ENCODE peak calls at places on chromosomes 13 and 19, in five cellular contexts. N is AG04450, B is PC-3, A is fibroblast of lung, L is brain microvascular endothelial cell. F is an unnamed sample.

GRCh38 chr19:46678110-46678732 is 17.2 kb upstream of the DACT3 start:
- DNase-seq in N (no peak), A (no peak), B (peak; percentile 7), L (no peak), F (peak; percentile 95)

GRCh38 chr13:30585748-30586262 is 31.9 kb upstream of the USPL1 start:
- DNase-seq in N (peak; percentile 55), A (peak; percentile 92), L (peak; percentile 72), B (peak; percentile 89), F (no peak)

GRCh38 chr13:94327318-94327717 is 152.2 kb downstream of the DCT start:
- DNase-seq in L (no peak), N (no peak), A (peak; percentile 65), B (no peak), F (no peak)

GRCh38 chr19:45597425-45598111 is 4.4 kb downstream of the GPR4 start:
- DNase-seq in A (no peak), B (no peak), N (no peak), L (no peak), F (peak; percentile 60)

GRCh38 chr19:798415-799075 is 1.3 kb downstream of the PTBP1 start:
- DNase-seq in N (no peak), A (no peak), B (no peak), L (no peak), F (peak; percentile 57)

GRCh38 chr19:14577885-14578427 is 4.9 kb upstream of the CLEC17A start:
- DNase-seq in A (no peak), L (no peak), N (no peak), B (peak; percentile 17), F (peak; percentile 72)

GRCh38 chr19:33953023-33953422 is 156.4 kb downstream of the KCTD15 start:
- DNase-seq in L (no peak), B (no peak), N (no peak), A (no peak), F (peak; percentile 18)

GRCh38 chr13:21309542-21310172 is 133.2 kb downstream of the MRPL57 start:
- DNase-seq in N (no peak), A (no peak), B (no peak), L (no peak), F (no peak)

GRCh38 chr13:90553167-90553566 is 794.3 kb upstream of the MIR17HG start:
- DNase-seq in L (no peak), B (no peak), N (no peak), A (no peak), F (no peak)

GRCh38 chr19:57434386-57435061 is 601 bp upstream of the ZNF749 start:
- DNase-seq in A (no peak), B (no peak), N (no peak), L (no peak), F (peak; percentile 59)

GRCh38 chr19:53812335-53812734 is 11.8 kb downstream of the NLRP12 start:
- DNase-seq in A (no peak), L (no peak), B (peak; percentile 24), N (no peak), F (peak; percentile 70)

GRCh38 chr13:86960876-86961275 is 710.3 kb upstream of the SLITRK5 start:
- DNase-seq in A (peak; percentile 53), N (no peak), B (peak; percentile 58), L (no peak), F (no peak)

GRCh38 chr13:46386996-46387851 is at the start of gene RUBCNL:
- DNase-seq in N (no peak), A (peak; percentile 30), B (peak; percentile 63), L (peak; percentile 9), F (peak; percentile 85)

GRCh38 chr13:106297283-106297682 is 238.2 kb downstream of the EFNB2 start:
- DNase-seq in L (no peak), A (no peak), B (no peak), N (no peak), F (no peak)

GRCh38 chr19:10808937-10809655 is 26.9 kb downstream of the TMED1 start:
- DNase-seq in L (peak; percentile 54), B (peak; percentile 54), A (peak; percentile 56), N (no peak), F (no peak)

GRCh38 chr13:49630580-49630979 is 2.3 kb downstream of the ARL11 start:
- DNase-seq in L (no peak), N (no peak), A (no peak), B (no peak), F (no peak)

GRCh38 chr19:54231077-54231931 is 8.5 kb upstream of the LILRB3 start:
- DNase-seq in A (peak; percentile 55), N (peak; percentile 38), L (peak; percentile 69), B (peak; percentile 93), F (peak; percentile 99)

DNA sequence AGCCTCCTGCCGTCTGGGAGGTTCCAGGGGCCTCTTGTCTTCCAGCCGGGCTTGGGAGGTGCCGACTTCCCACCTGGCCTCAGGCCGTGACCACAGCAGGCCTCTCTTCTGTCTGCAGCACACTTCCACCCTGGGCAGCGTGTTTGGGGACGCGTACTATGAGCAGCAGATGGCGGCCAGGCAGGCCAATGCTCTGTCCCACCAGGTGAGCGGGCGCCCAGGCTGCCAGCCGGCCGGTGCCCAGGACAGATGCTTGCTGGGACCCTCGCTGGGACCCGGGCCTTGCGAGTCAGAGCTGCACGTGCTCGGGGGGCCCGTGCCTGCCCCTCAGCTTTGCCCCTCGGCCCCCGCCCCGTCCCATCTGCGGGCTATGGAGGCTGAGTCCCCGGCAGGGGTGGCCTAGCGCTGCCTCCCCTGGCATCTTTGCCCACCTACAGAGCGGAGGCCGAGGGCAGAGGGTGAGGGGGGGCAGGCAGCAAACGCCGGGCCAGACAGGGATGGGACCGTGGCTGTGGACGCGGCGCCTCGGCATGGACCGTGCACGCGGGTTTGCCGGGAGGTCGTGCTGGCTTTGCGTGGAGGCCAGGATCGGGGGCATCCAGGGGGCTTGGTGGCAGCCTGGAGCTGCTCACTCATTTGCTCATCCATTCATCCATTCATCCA is 16.2 kb downstream of the COMP start:
- DNase-seq in A (no peak), L (no peak), B (no peak), N (no peak), F (no peak)
- H3K27me3 ChIP-seq in A (no peaks in the 10 kb centered on the region), L (peaks cover 4% of the 10 kb centered on the region), B (no peaks in the 10 kb centered on the region), N (no peaks in the 10 kb centered on the region), F (peaks cover 70% of the 10 kb centered on the region)

GRCh38 chr19:5637971-5638370 is 15.1 kb downstream of the SAFB start:
- DNase-seq in A (peak; percentile 10), N (no peak), B (no peak), L (no peak), F (no peak)
- H3K27ac ChIP-seq in A (no peak overlapping the region), N (no peak overlapping the region), B (no peak overlapping the region), L (no peak overlapping the region), F (no peak overlapping the region)

DNA sequence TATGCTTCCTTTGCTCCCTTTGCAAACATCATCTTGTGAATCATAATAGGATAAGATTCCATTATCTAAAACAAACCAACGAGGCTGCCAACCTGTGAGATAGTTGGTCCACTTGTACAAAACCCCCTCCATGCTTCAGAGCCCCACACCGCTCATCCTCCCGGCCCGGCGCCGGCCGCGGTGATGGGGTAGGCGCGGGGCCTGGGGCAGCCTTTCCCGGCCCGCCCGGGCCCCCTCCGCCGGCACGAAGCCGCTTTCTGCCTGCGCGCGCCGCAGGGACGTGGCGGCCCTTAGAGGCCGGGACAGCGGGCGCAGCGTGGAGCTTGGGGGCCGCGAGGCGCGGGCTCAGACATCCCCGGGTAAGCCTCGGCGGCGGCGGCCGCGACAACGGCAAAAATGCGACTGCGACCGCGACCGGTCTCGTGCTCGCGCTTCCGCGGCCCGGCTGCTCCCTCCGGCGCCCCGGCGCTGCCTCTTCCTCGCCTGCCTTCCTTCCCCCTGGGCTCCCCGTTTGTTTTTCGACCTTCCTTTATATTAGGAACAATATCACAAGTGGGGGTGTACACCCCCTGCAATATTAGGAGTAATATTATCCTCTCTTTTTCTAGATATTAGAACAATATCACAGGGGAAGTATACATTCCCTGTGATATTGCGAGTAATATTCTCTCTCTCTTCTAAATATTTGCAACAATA is 54.0 kb upstream of the CEACAM21 start:
- DNase-seq in B (no peak), N (no peak), A (no peak), L (no peak), F (peak; percentile 65)
- H3K27me3 ChIP-seq in B (peaks cover 87% of the 10 kb centered on the region), N (peaks cover 39% of the 10 kb centered on the region), A (peaks cover 6% of the 10 kb centered on the region), L (peaks cover 26% of the 10 kb centered on the region), F (peaks cover 94% of the 10 kb centered on the region)

GRCh38 chr13:31972453-31972852 is 59.1 kb upstream of the FRY start:
- DNase-seq in L (no peak), B (no peak), N (no peak), A (no peak), F (no peak)
- H3K27ac ChIP-seq in L (no peak overlapping the region), B (no peak overlapping the region), N (no peak overlapping the region), A (no peak overlapping the region), F (no peak overlapping the region)

DNA sequence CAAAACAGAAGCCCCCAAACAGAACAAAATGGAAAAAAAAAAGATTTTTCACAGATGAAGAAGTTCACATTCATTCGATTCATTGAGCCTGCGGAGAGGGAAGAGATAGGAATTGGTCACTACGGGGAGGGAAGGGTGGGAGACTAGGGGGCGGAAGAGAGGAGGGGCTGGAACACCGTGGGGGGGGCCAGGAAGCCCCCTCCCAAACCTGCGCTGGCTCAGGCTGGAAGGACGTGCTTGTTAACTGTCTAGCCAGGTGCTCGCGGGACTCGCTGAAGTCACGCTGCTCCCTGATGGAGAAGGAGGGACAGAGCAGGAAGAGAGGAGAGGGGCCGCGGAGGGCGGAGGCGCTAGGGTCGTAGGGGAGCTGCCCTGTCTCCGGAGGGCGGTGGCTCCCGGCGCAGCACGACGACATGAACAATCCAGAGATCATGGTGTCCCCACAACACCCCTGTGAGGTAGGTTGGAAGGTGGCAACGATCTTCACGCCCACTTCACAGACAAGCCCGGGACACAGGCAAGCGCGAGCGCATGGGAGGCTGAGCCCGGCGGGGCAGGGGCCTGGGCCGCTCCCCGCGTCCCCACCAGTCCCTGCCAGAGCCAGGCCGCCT is 10.5 kb downstream of the KHSRP start:
- DNase-seq in A (no peak), N (no peak), L (no peak), B (no peak), F (peak; percentile 82)
- H3K27me3 ChIP-seq in A (no peaks in the 10 kb centered on the region), N (no peaks in the 10 kb centered on the region), L (no peaks in the 10 kb centered on the region), B (no peaks in the 10 kb centered on the region), F (no peaks in the 10 kb centered on the region)

GRCh38 chr13:43185206-43185605 is 161.8 kb downstream of the DNAJC15 start:
- DNase-seq in B (no peak), N (no peak), A (no peak), L (no peak), F (no peak)
- H3K27ac ChIP-seq in B (no peak overlapping the region), N (no peak overlapping the region), A (no peak overlapping the region), L (no peak overlapping the region), F (no peak overlapping the region)

GRCh38 chr13:78589206-78589605 is 14.1 kb downstream of the POU4F1 start:
- DNase-seq in B (peak; percentile 48), N (no peak), A (peak; percentile 21), L (no peak), F (peak; percentile 95)
- H3K27me3 ChIP-seq in B (peaks cover 34% of the 10 kb centered on the region), N (peaks cover 48% of the 10 kb centered on the region), A (peaks cover 22% of the 10 kb centered on the region), L (peaks cover 40% of the 10 kb centered on the region), F (peaks cover 88% of the 10 kb centered on the region)

F was measured in endodermal cell.